ENCODE peak calls at places on chromosomes 6 and 20, in ten cellular contexts. V is 8988T; C is T1000; R is activated CD4-positive, alpha-beta T cell treated with anti-CD3 and anti-CD28 coated beads for 48 hours; Q is GM23248; W is aorta; G is pancreas; H is AG04450; X is midbrain; Y is NCI-H226. Z is an unnamed sample.
A peak's percentile ranks its signal among the peaks of the same experiment; 100 is the strongest.

GRCh38 chr20:5153152-5153467 is 26.3 kb downstream of the CDS2 start:
- DNase-seq in V (no peak), C (no peak), R (no peak), Q (no peak), W (no peak), G (no peak), H (no peak), X (no peak), Y (no peak), Z (no peak)

GRCh38 chr6:153814136-153814535 is 224.9 kb upstream of the OPRM1 start:
- DNase-seq in V (no peak), C (no peak), R (no peak), Q (no peak), W (no peak), G (no peak), H (no peak), X (no peak), Y (no peak), Z (no peak)

GRCh38 chr6:159874475-159874874 is 16.3 kb upstream of the MAS1 start:
- DNase-seq in V (no peak), C (no peak), R (no peak), Q (peak; percentile 12), W (peak; percentile 87), G (no peak), H (no peak), X (peak; percentile 67), Y (no peak), Z (peak; percentile 87)

GRCh38 chr20:50913976-50914375 is 17.3 kb downstream of the ADNP start:
- DNase-seq in V (no peak), C (no peak), R (peak; percentile 45), Q (peak; percentile 80), W (no peak), G (no peak), H (peak; percentile 51), X (no peak), Y (peak; percentile 92), Z (no peak)

GRCh38 chr6:16679050-16679449 is 82.2 kb downstream of the ATXN1 start:
- DNase-seq in V (no peak), C (no peak), R (no peak), Q (no peak), W (no peak), G (no peak), H (no peak), X (no peak), Y (no peak), Z (no peak)

GRCh38 chr6:72826033-72826432 is 204.2 kb downstream of the KCNQ5 start:
- DNase-seq in V (no peak), C (peak; percentile 6), R (no peak), Q (peak; percentile 77), W (no peak), G (no peak), H (no peak), X (no peak), Y (no peak), Z (no peak)

GRCh38 chr20:8287328-8287727 is 155.3 kb downstream of the PLCB1 start:
- DNase-seq in V (no peak), C (no peak), R (no peak), Q (no peak), W (no peak), G (no peak), H (no peak), X (no peak), Y (no peak), Z (no peak)

GRCh38 chr6:144478487-144478886 is 193.4 kb downstream of the UTRN start:
- DNase-seq in V (no peak), C (no peak), R (no peak), Q (peak; percentile 39), W (no peak), G (peak; percentile 26), H (no peak), X (peak; percentile 17), Y (no peak), Z (no peak)

GRCh38 chr6:147561742-147562141 is 53.3 kb downstream of the SAMD5 start:
- DNase-seq in V (no peak), C (no peak), R (no peak), Q (no peak), W (no peak), G (no peak), H (no peak), X (no peak), Y (no peak), Z (no peak)

GRCh38 chr20:51941503-51941902 is 139.2 kb upstream of the SALL4 start:
- DNase-seq in V (no peak), C (no peak), R (no peak), Q (no peak), W (no peak), G (no peak), H (no peak), X (no peak), Y (no peak), Z (no peak)

GRCh38 chr20:40962733-40963504 is 65.7 kb upstream of the TOP1 start:
- DNase-seq in V (peak; percentile 80), C (peak; percentile 68), R (peak; percentile 83), Q (peak; percentile 71), W (peak; percentile 87), G (peak; percentile 49), H (no peak), X (peak; percentile 78), Y (peak; percentile 18), Z (peak; percentile 93)

GRCh38 chr20:23926941-23927872 is 47.7 kb upstream of the CST5 start:
- DNase-seq in V (no peak), C (no peak), R (no peak), Q (peak; percentile 60), W (no peak), G (no peak), H (no peak), X (no peak), Y (no peak), Z (peak; percentile 87)

GRCh38 chr6:89068695-89069094 is 11.9 kb upstream of the PNRC1 start:
- DNase-seq in V (no peak), C (no peak), R (no peak), Q (no peak), W (no peak), G (no peak), H (no peak), X (no peak), Y (no peak), Z (no peak)

GRCh38 chr6:29965873-29966601 is 23.7 kb downstream of the HLA-A start:
- DNase-seq in V (no peak), C (peak; percentile 60), R (peak; percentile 62), Q (peak; percentile 58), W (peak; percentile 92), G (peak; percentile 91), H (no peak), X (peak; percentile 66), Y (peak; percentile 78), Z (no peak)

GRCh38 chr20:51195419-51195901 is 172.6 kb upstream of the KCNG1 start:
- DNase-seq in V (no peak), C (no peak), R (peak; percentile 20), Q (peak; percentile 80), W (no peak), G (no peak), H (no peak), X (no peak), Y (peak; percentile 77), Z (no peak)

GRCh38 chr6:23228439-23229024 is 659.2 kb downstream of the HDGFL1 start:
- DNase-seq in V (no peak), C (peak; percentile 41), R (no peak), Q (peak; percentile 3), W (no peak), G (no peak), H (no peak), X (no peak), Y (no peak), Z (no peak)

GRCh38 chr6:90650041-90650948 is 63.4 kb upstream of the MAP3K7 start:
- DNase-seq in V (no peak), C (no peak), R (no peak), Q (no peak), W (no peak), G (no peak), H (no peak), X (no peak), Y (no peak), Z (no peak)

GRCh38 chr6:128323011-128323410 is 197.4 kb downstream of the PTPRK start:
- DNase-seq in V (no peak), C (no peak), R (no peak), Q (no peak), W (no peak), G (no peak), H (no peak), X (peak; percentile 14), Y (no peak), Z (no peak)

GRCh38 chr20:19211661-19212523 is 550 bp upstream of the SLC24A3 start:
- DNase-seq in V (no peak), C (no peak), R (no peak), Q (peak; percentile 17), W (peak; percentile 84), G (no peak), H (no peak), X (peak; percentile 19), Y (no peak), Z (no peak)

GRCh38 chr6:40807484-40807883 is 220.3 kb upstream of the LRFN2 start:
- DNase-seq in V (no peak), C (no peak), R (no peak), Q (peak; percentile 65), W (no peak), G (no peak), H (no peak), X (no peak), Y (no peak), Z (no peak)

GRCh38 chr20:1322511-1323245 is 6.3 kb downstream of the SDCBP2 start:
- DNase-seq in V (no peak), C (no peak), R (no peak), Q (peak; percentile 98), W (peak; percentile 84), G (no peak), H (peak; percentile 95), X (no peak), Y (peak; percentile 38), Z (no peak)

GRCh38 chr20:11130554-11131166 is 456.9 kb upstream of the JAG1 start:
- DNase-seq in V (no peak), C (no peak), R (no peak), Q (no peak), W (no peak), G (no peak), H (no peak), X (no peak), Y (no peak), Z (no peak)

GRCh38 chr6:145189836-145190235 is 545.5 kb downstream of the EPM2A start:
- DNase-seq in V (no peak), C (no peak), R (no peak), Q (no peak), W (no peak), G (no peak), H (no peak), X (no peak), Y (no peak), Z (no peak)

GRCh38 chr6:106458021-106458986 is 97.8 kb downstream of the CRYBG1 start:
- DNase-seq in V (no peak), C (no peak), R (no peak), Q (no peak), W (no peak), G (no peak), H (no peak), X (no peak), Y (no peak), Z (no peak)

GRCh38 chr6:1657116-1657776 is 47.5 kb downstream of the FOXC1 start:
- DNase-seq in V (no peak), C (no peak), R (no peak), Q (no peak), W (peak; percentile 23), G (no peak), H (no peak), X (no peak), Y (no peak), Z (no peak)

GRCh38 chr6:31186052-31186734 is 15.7 kb upstream of the POU5F1 start:
- DNase-seq in V (no peak), C (no peak), R (no peak), Q (no peak), W (peak; percentile 80), G (peak; percentile 70), H (no peak), X (no peak), Y (no peak), Z (no peak)

GRCh38 chr6:103273048-103273447 is 1586.7 kb downstream of the HACE1 start:
- DNase-seq in V (no peak), C (no peak), R (no peak), Q (no peak), W (no peak), G (no peak), H (no peak), X (peak; percentile 18), Y (peak; percentile 10), Z (no peak)

GRCh38 chr6:63573899-63574553 is 1.7 kb downstream of the LOC128125822 start:
- DNase-seq in V (no peak), C (peak; percentile 28), R (peak; percentile 57), Q (peak; percentile 75), W (no peak), G (peak; percentile 49), H (no peak), X (no peak), Y (peak; percentile 51), Z (no peak)